ENCODE peak calls at places on chromosomes 12 and 14, in ten cellular contexts. T is AG10803, A is transverse colon, Y is cardiac fibroblast, U is IMR-90, Q is dorsolateral prefrontal cortex, L is ovary, S is fibroblast of lung, B is foreskin fibroblast, C is tibial artery. K is an unnamed sample.

GRCh38 chr12:6970096-6970527 is 352 bp downstream of the PHB2 start:
- DNase-seq in Q (no peak), B (no peak), Y (no peak), U (no peak), T (no peak), C (peak), A (no peak), L (peak), S (no peak), K (no peak)

GRCh38 chr12:52837341-52837741 is 3.2 kb upstream of the KRT79 start:
- DNase-seq in S (peak), Y (peak), C (no peak), T (peak), B (peak), L (no peak), U (peak), Q (peak), A (no peak), K (peak)

GRCh38 chr12:39620664-39621658 is 1.4 kb upstream of the ABCD2 start:
- DNase-seq in C (no peak), L (no peak), S (peak), Y (no peak), B (no peak), T (no peak), A (peak), Q (peak), U (no peak), K (peak)

GRCh38 chr14:50263321-50263720 is 31.9 kb upstream of the SOS2 start:
- DNase-seq in C (no peak), L (no peak), T (no peak), Y (no peak), B (no peak), U (no peak), A (no peak), S (no peak), Q (no peak), K (no peak)

GRCh38 chr12:19194963-19195362 is 65.4 kb downstream of the PLEKHA5 start:
- DNase-seq in L (no peak), U (no peak), Y (no peak), A (no peak), T (no peak), B (no peak), Q (no peak), C (no peak), S (no peak), K (no peak)

GRCh38 chr12:132373967-132374820 is 44.8 kb upstream of the GALNT9 start:
- DNase-seq in B (peak), Y (peak), C (no peak), T (no peak), A (no peak), L (peak), U (no peak), Q (no peak), S (peak), K (peak)

GRCh38 chr14:106318700-106319099 is 792.3 kb downstream of the TMEM121 start:
- DNase-seq in Y (no peak), A (no peak), L (no peak), U (no peak), B (no peak), Q (no peak), C (no peak), T (no peak), S (no peak), K (no peak)

GRCh38 chr12:131230340-131231099 is 276.8 kb downstream of the ADGRD1 start:
- DNase-seq in B (no peak), A (no peak), Y (no peak), L (no peak), U (no peak), Q (no peak), S (no peak), C (peak), T (no peak), K (no peak)

GRCh38 chr12:131264625-131265024 is 310.9 kb downstream of the ADGRD1 start:
- DNase-seq in S (no peak), Q (no peak), C (no peak), L (peak), B (no peak), T (no peak), U (no peak), A (no peak), Y (no peak), K (no peak)

GRCh38 chr14:29648045-29648444 is 279.6 kb downstream of the PRKD1 start:
- DNase-seq in L (no peak), B (no peak), Y (no peak), U (peak), C (no peak), S (peak), A (no peak), Q (no peak), T (peak), K (peak)

GRCh38 chr12:116919247-116919671 is 8.5 kb downstream of the FBXW8 start:
- DNase-seq in S (no peak), Q (no peak), L (no peak), U (no peak), A (peak), B (no peak), Y (no peak), T (no peak), C (no peak), K (no peak)

GRCh38 chr14:92473947-92474535 is 39.5 kb upstream of the RIN3 start:
- DNase-seq in L (no peak), U (peak), Q (no peak), S (no peak), Y (no peak), T (no peak), A (no peak), C (no peak), B (no peak), K (no peak)

GRCh38 chr14:37081220-37081619 is 91.2 kb downstream of the SLC25A21 start:
- DNase-seq in L (no peak), C (no peak), Y (no peak), U (peak), Q (no peak), S (peak), B (no peak), T (no peak), A (no peak), K (no peak)

GRCh38 chr14:69105326-69105725 is 47.6 kb downstream of the DCAF5 start:
- DNase-seq in B (peak), U (peak), Y (peak), A (no peak), Q (no peak), S (peak), T (peak), C (no peak), L (no peak), K (peak)

GRCh38 chr12:76457818-76458217 is 101.8 kb downstream of the OSBPL8 start:
- DNase-seq in L (no peak), T (no peak), U (no peak), Q (no peak), B (no peak), Y (no peak), S (no peak), C (no peak), A (no peak), K (no peak)

GRCh38 chr14:71320107-71320733 is 413.0 kb downstream of the PCNX1 start:
- DNase-seq in S (peak), Q (peak), L (peak), U (peak), A (peak), C (peak), T (peak), Y (peak), B (peak), K (peak)

GRCh38 chr14:71318097-71318459 is 410.8 kb downstream of the PCNX1 start:
- DNase-seq in B (no peak), A (no peak), U (no peak), Q (no peak), C (no peak), S (no peak), Y (no peak), L (no peak), T (no peak), K (no peak)

GRCh38 chr14:71321556-71322315 is 414.5 kb downstream of the PCNX1 start:
- DNase-seq in A (no peak), Q (no peak), T (peak), Y (peak), B (peak), L (no peak), C (no peak), S (peak), U (peak), K (peak)

GRCh38 chr14:71320734-71321555 is 413.7 kb downstream of the PCNX1 start:
- DNase-seq in U (peak), T (peak), L (peak), B (peak), A (peak), S (peak), Y (peak), Q (peak), C (peak), K (peak)

GRCh38 chr14:71319646-71320045 is 412.4 kb downstream of the PCNX1 start:
- DNase-seq in Q (no peak), L (peak), A (no peak), S (no peak), C (no peak), U (peak), T (peak), B (peak), Y (peak), K (peak)
- TF ChIP-seq CTCF in Q (no peak), L (no peak), A (no peak), S (no peak), C (no peak), U (no peak), T (peak), B (no peak), Y (no peak), K (no peak)

GRCh38 chr12:92141585-92142244 is 3.9 kb downstream of the BTG1 start:
- DNase-seq in T (no peak), L (no peak), Y (no peak), C (no peak), B (no peak), Q (no peak), S (peak), A (no peak), U (no peak), K (no peak)
- H3K4me3 ChIP-seq in T (peak), L (peak), Y (peak), C (peak), B (peak), Q (peak), S (peak), A (peak), U (peak), K (peak)

GRCh38 chr14:60679566-60680258 is 30.4 kb upstream of the SIX1 start:
- DNase-seq in S (no peak), C (no peak), A (no peak), Y (no peak), B (no peak), T (no peak), L (no peak), Q (no peak), U (no peak), K (no peak)

GRCh38 chr14:60686865-60687264 is 37.3 kb downstream of the SIX4 start:
- DNase-seq in Y (no peak), A (no peak), Q (no peak), T (no peak), B (no peak), L (no peak), U (no peak), S (no peak), C (no peak), K (no peak)

GRCh38 chr14:60681271-60681670 is 32.0 kb upstream of the SIX1 start:
- DNase-seq in Y (no peak), U (no peak), S (no peak), C (no peak), T (no peak), L (no peak), Q (no peak), A (no peak), B (no peak), K (no peak)

GRCh38 chr14:60680511-60680910 is 31.2 kb upstream of the SIX1 start:
- DNase-seq in S (no peak), L (no peak), C (no peak), B (no peak), T (no peak), U (no peak), A (no peak), Y (no peak), Q (no peak), K (no peak)

DNA sequence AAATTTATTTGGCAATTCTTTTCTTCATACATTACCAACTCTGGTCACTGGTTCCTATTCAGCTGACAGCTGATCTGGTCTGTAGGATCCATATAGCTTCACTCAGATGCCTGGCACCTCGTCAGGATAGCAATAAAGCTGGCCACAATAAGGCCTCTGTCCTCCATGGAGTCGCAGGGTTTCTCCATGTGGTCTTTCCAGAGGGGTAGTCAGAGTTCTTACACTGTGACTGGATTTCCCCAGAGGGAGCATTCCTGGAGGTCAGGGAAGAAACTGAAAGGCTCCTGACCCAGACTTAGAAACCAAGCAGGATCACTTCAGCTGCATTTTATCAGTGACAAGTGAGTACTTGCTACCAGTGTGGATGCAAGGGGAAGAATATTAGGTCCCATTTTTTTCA is 34.9 kb upstream of the SIX1 start:
- DNase-seq in S (no peak), A (no peak), C (no peak), T (peak), U (no peak), B (no peak), L (no peak), Q (no peak), Y (no peak), K (no peak)
- TF ChIP-seq CTCF in S (no peak), A (no peak), C (no peak), T (no peak), U (no peak), B (no peak), L (no peak), Q (no peak), Y (no peak), K (no peak)

DNA sequence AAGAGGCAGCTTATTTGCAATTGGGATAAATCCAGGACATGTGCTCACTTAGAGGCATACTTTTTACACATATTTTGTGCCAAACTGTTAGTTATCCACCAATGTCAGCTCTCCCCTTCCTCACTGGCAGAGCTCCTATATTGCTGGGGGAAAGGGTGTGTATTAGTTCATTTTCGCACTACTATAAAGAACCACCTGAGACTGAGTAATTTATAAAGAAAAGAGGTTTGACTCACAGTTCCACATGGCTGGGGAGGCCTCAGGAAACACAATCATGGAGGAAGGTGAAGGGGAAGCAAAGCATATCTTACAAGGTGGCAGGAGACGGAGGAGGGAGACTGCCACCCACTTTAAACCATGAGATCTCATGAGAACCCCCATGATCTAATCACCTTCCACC is 135.5 kb upstream of the EGLN3 start:
- DNase-seq in T (no peak), C (no peak), B (no peak), U (no peak), S (no peak), Y (no peak), L (no peak), Q (no peak), A (no peak), K (no peak)
- H3K4me3 ChIP-seq in T (no peak), C (no peak), B (no peak), U (no peak), S (no peak), Y (no peak), L (no peak), Q (no peak), A (no peak), K (no peak)

GRCh38 chr14:31307618-31308017 is 100.0 kb upstream of the HECTD1 start:
- DNase-seq in T (no peak), U (no peak), A (no peak), Q (no peak), Y (no peak), L (no peak), S (no peak), B (no peak), C (no peak), K (no peak)

GRCh38 chr14:31307198-31307597 is 99.6 kb upstream of the HECTD1 start:
- DNase-seq in L (no peak), A (no peak), C (no peak), U (no peak), Y (no peak), S (no peak), Q (no peak), T (no peak), B (no peak), K (no peak)

GRCh38 chr14:31312934-31313333 is 105.3 kb upstream of the HECTD1 start:
- DNase-seq in Y (no peak), A (no peak), T (no peak), U (no peak), C (no peak), S (no peak), B (no peak), Q (no peak), L (no peak), K (no peak)
- TF ChIP-seq CTCF in Y (no peak), A (no peak), T (no peak), U (no peak), C (no peak), S (no peak), B (no peak), Q (no peak), L (no peak), K (no peak)

GRCh38 chr12:92506891-92507290 is 195.9 kb upstream of the PLEKHG7 start:
- DNase-seq in A (no peak), Q (no peak), S (no peak), L (no peak), B (no peak), T (no peak), C (no peak), Y (no peak), U (no peak), K (no peak)

GRCh38 chr12:92506460-92506859 is 196.3 kb upstream of the PLEKHG7 start:
- DNase-seq in U (no peak), L (no peak), Q (no peak), T (peak), S (no peak), B (no peak), Y (peak), A (no peak), C (no peak), K (no peak)

GRCh38 chr12:92503977-92504966 is 198.5 kb upstream of the PLEKHG7 start:
- DNase-seq in A (peak), L (peak), S (no peak), T (no peak), U (no peak), B (no peak), C (peak), Y (no peak), Q (no peak), K (no peak)

GRCh38 chr12:92503029-92503931 is 199.5 kb upstream of the PLEKHG7 start:
- DNase-seq in C (no peak), T (no peak), Q (no peak), L (peak), B (no peak), Y (peak), U (no peak), A (no peak), S (peak), K (no peak)

GRCh38 chr12:92505373-92506340 is 197.1 kb upstream of the PLEKHG7 start:
- DNase-seq in T (peak), C (peak), B (no peak), U (peak), Y (peak), A (peak), S (peak), L (peak), Q (no peak), K (peak)
- H3K4me3 ChIP-seq in T (peak), C (peak), B (peak), U (peak), Y (no peak), A (peak), S (peak), L (peak), Q (no peak), K (peak)

GRCh38 chr12:101436146-101436545 is 28.6 kb upstream of the ARL1 start:
- DNase-seq in A (no peak), B (no peak), L (no peak), U (no peak), T (no peak), C (no peak), S (no peak), Q (no peak), Y (no peak), K (no peak)

GRCh38 chr12:101441835-101442234 is 33.3 kb upstream of the SPIC start:
- DNase-seq in Y (no peak), C (no peak), B (no peak), L (no peak), S (no peak), A (no peak), U (no peak), T (no peak), Q (no peak), K (no peak)
- TF ChIP-seq CTCF in Y (no peak), C (no peak), B (no peak), L (no peak), S (no peak), A (no peak), U (no peak), T (no peak), Q (no peak), K (no peak)